ENCODE peak calls at places on chromosome 14, in four cellular contexts. I, K, J and N are unnamed samples.

GRCh38 chr14:51095854-51096823 is 1.2 kb upstream of the TRIM9 start:
- DNase-seq in K (peak), J (peak), I (no peak), N (peak)

GRCh38 chr14:63524537-63525155 is 18.5 kb downstream of the PPP2R5E start:
- DNase-seq in K (no peak), J (no peak), I (no peak), N (no peak)

GRCh38 chr14:69701269-69701668 is 65.7 kb upstream of the SRSF5 start:
- DNase-seq in J (no peak), I (no peak), K (no peak), N (no peak)

GRCh38 chr14:56709201-56709600 is 101.1 kb downstream of the OTX2 start:
- DNase-seq in I (no peak), J (no peak), K (no peak), N (no peak)

GRCh38 chr14:29905549-29905948 is 22.1 kb downstream of the PRKD1 start:
- DNase-seq in I (no peak), K (no peak), J (no peak), N (no peak)

GRCh38 chr14:85471744-85472143 is 58.2 kb upstream of the FLRT2 start:
- DNase-seq in I (no peak), K (no peak), J (peak), N (peak)

GRCh38 chr14:99774526-99775307 is 18.5 kb upstream of the EML1 start:
- DNase-seq in J (no peak), I (no peak), K (no peak), N (peak)

GRCh38 chr14:76546426-76547221 is 170.7 kb downstream of the ESRRB start:
- DNase-seq in K (no peak), I (peak), J (peak), N (no peak)

GRCh38 chr14:92308676-92309075 is 14.3 kb upstream of the SLC24A4 start:
- DNase-seq in I (no peak), J (no peak), K (no peak), N (no peak)

GRCh38 chr14:34873591-34874385 is 1.4 kb downstream of the BAZ1A start:
- DNase-seq in I (peak), J (peak), K (peak), N (peak)

GRCh38 chr14:102209224-102209966 is 69.7 kb downstream of the WDR20 start:
- DNase-seq in I (no peak), K (no peak), J (peak), N (peak)

GRCh38 chr14:65321370-65321875 is 91.1 kb upstream of the FUT8 start:
- DNase-seq in I (no peak), J (no peak), K (no peak), N (peak)

GRCh38 chr14:64191756-64192155 is 102.4 kb downstream of the ESR2 start:
- DNase-seq in I (no peak), J (peak), K (no peak), N (peak)

GRCh38 chr14:99095369-99095768 is 176.6 kb downstream of the BCL11B start:
- DNase-seq in K (no peak), I (no peak), J (no peak), N (no peak)

GRCh38 chr14:69924181-69924580 is 45.0 kb downstream of the SMOC1 start:
- DNase-seq in I (no peak), K (no peak), J (peak), N (no peak)

GRCh38 chr14:95047754-95048153 is 109.6 kb downstream of the DICER1 start:
- DNase-seq in K (no peak), J (no peak), I (no peak), N (no peak)

GRCh38 chr14:99534863-99535262 is 53.7 kb downstream of the CCNK start:
- DNase-seq in I (no peak), K (no peak), J (no peak), N (no peak)

GRCh38 chr14:40870252-40870651 is 736.4 kb upstream of the LRFN5 start:
- DNase-seq in K (no peak), I (no peak), J (no peak), N (no peak)

GRCh38 chr14:37721976-37722659 is 126.7 kb downstream of the TTC6 start:
- DNase-seq in I (no peak), K (no peak), J (peak), N (peak)

GRCh38 chr14:35557221-35557747 is 23.3 kb downstream of the INSM2 start:
- DNase-seq in J (no peak), K (no peak), I (no peak), N (no peak)

GRCh38 chr14:75295061-75295461 is 16.4 kb downstream of the FOS start:
- DNase-seq in I (no peak), J (peak), K (peak), N (peak)

GRCh38 chr14:20671597-20672283 is 12.6 kb upstream of the RNASE4 start:
- DNase-seq in K (no peak), J (no peak), I (no peak), N (no peak)

GRCh38 chr14:102183922-102184677 is 44.4 kb downstream of the WDR20 start:
- DNase-seq in I (no peak), K (no peak), J (no peak), N (no peak)

GRCh38 chr14:93744176-93744575 is 44.1 kb downstream of the PRIMA1 start:
- DNase-seq in I (no peak), J (no peak), K (no peak), N (no peak)

GRCh38 chr14:93744876-93745275 is 43.4 kb downstream of the PRIMA1 start:
- DNase-seq in K (no peak), I (no peak), J (no peak), N (no peak)

GRCh38 chr14:93742761-93743160 is 45.5 kb downstream of the PRIMA1 start:
- DNase-seq in J (no peak), K (no peak), I (no peak), N (no peak)

GRCh38 chr14:93743270-93744060 is 44.8 kb downstream of the PRIMA1 start:
- DNase-seq in J (no peak), K (no peak), I (no peak), N (no peak)

DNA sequence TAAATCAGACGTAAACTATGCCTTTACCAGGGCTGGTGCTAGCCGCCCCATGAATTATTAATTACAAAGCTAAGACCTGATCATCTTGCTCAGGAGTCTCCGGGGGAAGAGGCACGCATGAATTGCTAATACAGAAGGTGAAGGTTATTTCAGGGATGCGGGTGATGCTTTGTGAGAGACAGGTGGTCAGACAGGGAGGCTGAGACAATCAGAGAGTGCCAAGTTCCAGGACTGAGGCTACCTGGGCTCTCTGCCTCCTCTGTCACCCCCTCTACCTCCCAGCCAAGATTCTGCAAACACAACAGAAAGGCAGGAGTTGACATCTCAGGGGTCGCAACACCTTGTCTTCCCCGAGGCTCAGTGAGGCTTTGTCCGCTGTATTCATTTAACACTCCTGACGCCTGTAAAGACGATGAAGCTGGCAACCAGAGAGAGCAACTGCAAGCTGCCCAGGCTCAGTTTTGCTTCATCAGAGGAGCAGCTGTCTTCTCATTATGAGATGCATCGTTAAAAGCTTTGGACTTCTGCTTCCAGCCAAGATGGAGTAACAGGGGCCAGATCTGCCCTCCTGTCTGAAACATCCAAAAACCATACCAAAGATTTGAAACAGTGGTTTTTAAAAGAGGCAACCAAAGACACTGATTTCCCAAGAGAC is 46.6 kb downstream of the PRIMA1 start:
- DNase-seq in I (no peak), K (no peak), J (no peak), N (no peak)
- H3K4me3 ChIP-seq in I (no peak), K (no peak), J (no peak), N (no peak)

GRCh38 chr14:87067061-87067460 is 925.9 kb downstream of the GALC start:
- DNase-seq in J (no peak), I (no peak), K (no peak), N (no peak)

GRCh38 chr14:87067597-87067996 is 925.4 kb downstream of the GALC start:
- DNase-seq in J (no peak), I (no peak), K (no peak), N (no peak)

GRCh38 chr14:87065366-87065765 is 927.6 kb downstream of the GALC start:
- DNase-seq in K (no peak), J (no peak), I (no peak), N (no peak)

GRCh38 chr14:87063181-87063580 is 929.8 kb downstream of the GALC start:
- DNase-seq in J (no peak), I (no peak), K (no peak), N (no peak)

DNA sequence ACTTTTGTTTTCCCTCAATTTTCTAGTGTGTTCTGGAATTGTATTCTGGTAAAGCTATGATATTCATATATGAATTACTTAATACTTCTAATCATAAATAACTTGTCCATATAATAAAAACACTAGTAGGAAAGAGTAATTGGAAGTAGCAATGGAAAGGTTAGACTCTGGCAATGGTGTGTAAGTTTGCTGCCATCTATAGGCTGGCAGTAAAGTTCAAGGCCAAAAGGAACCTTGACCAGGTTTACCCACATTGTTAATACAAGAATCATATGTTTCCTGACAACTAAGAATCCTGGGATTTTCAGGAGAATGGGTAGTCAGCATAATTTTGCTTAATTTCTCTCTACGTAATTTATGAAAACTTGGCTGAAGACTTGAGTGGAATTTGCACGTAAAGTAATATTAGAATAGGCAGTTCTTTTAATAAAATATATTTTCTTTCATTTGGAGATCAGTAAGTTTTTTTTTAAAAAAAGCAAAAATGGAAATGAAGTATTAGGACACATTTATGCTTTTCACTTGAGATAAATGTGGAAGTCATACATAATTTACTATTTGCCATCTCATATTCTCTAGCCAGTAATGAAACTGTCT is 926.7 kb downstream of the GALC start:
- DNase-seq in J (peak), I (no peak), K (no peak), N (peak)
- TF ChIP-seq CTCF in J (peak), I (no peak), K (no peak), N (peak)

DNA sequence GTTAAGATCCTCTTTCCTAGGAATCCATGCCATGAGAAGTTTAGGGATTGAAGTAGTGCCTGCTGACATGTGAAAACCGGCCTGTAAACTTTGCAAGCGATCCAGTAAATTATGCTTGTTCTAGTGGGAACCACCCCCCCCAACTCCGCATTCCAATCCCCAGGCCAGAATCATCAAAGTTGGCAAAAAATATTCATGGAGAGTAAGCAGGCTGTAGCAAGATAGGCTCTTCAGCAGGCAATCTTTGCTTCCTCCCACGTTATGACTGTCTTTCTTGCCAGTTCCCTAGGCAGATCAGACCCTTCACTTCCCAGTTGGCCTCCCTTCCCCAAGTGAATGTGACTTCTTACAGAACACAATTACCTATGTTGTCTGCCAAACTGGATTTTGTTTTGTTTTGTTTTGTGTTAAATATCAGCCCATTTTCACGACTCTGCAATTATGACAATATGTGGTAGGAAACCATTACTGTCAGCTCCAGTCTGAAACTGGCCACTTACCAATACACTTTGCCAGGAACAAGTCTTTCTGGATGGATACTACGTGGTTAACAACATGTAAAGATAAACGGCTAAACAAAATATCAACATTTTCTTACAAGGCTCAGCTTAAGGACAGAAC is 1.1 kb upstream of the PTGER2 start:
- DNase-seq in I (no peak), J (peak), K (no peak), N (no peak)
- H3K4me3 ChIP-seq in I (no peak), J (peak), K (no peak), N (peak)

GRCh38 chr14:54565236-54566151 is 1.4 kb upstream of the SAMD4A start:
- DNase-seq in I (peak), J (peak), K (peak), N (peak)
- TF ChIP-seq CTCF in I (peak), J (no peak), K (no peak), N (no peak)

DNA sequence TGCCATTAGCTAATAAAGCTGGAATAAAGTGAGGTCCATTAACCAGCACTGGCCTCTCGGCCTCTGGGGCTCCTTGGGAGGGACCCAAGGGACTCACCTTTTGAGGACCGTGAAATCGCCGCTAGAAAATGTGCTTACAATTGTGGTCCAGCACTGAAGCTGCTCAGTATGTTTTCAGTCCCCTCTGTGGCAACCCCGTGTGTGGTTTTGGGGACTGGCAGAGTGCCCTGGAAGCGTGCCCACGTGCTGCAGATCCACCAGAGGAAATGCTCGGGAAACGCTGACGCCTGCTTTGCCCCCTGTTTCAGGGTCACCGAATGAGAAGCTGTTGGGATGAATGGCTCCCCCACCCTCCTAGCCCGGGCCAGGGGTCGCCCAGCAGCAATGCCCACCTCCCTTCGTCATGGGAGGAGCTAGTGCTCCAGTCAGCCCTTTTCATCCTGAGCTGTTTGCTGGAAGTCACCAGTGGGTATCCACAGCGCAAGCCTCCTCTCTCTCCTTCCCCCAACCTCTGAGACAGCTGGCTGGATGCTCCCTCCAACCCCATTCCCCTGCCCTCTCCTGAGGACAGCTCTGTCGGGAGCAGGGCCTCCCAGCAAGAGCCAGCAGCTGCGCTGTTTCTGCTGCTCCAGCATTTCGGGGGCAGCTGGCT is 33.1 kb upstream of the PPP1R13B start:
- DNase-seq in I (no peak), K (peak), J (peak), N (peak)
- H3K4me3 ChIP-seq in I (peak), K (no peak), J (peak), N (peak)

DNA sequence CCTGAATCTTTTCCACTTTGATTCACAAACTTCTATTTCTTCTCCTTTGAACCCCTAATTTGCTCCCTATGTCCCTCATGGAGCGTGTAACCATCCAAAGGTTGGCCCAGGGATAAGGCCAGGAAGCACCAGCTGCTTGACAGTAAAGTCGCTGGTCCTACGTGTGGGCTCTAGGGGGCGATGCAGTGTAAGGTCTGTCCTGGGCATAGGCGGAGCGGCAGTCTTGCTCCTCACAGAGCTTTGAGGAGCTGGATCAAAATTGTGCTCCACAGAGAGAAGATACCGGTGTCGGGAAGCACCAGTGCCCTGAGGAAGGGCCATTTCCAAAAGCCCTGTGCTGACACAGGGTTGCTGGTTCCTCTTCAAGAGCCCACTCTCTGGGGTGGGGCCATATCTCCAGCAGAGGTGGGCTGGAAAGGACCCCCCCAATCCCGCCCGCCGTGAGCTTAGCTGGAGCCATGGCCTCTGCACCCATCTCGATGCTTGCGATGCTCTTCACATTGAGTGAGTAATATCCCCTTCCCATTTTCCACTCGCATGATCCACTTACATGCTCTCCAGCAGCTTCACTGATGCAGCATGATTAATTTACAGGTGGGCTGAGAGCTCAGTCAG is 49.9 kb upstream of the OR4E1 start:
- DNase-seq in I (peak), J (peak), K (no peak), N (no peak)
- TF ChIP-seq CTCF in I (peak), J (peak), K (no peak), N (no peak)

GRCh38 chr14:104752735-104753527 is at the start of gene SIVA1:
- DNase-seq in K (peak), J (peak), I (peak), N (peak)

GRCh38 chr14:104753528-104754212 is 723 bp downstream of the SIVA1 start:
- DNase-seq in J (no peak), I (no peak), K (no peak), N (peak)

GRCh38 chr14:104751539-104752337 is 1.2 kb upstream of the SIVA1 start:
- DNase-seq in J (no peak), K (no peak), I (no peak), N (no peak)

GRCh38 chr14:104750658-104751057 is 2.3 kb upstream of the SIVA1 start:
- DNase-seq in K (no peak), J (no peak), I (no peak), N (no peak)

GRCh38 chr14:104752338-104752734 is 611 bp upstream of the SIVA1 start:
- DNase-seq in J (no peak), I (no peak), K (no peak), N (no peak)
- H3K4me3 ChIP-seq in J (peak), I (peak), K (no peak), N (peak)

GRCh38 chr14:87013583-87013982 is 979.4 kb downstream of the GALC start:
- DNase-seq in J (peak), I (no peak), K (no peak), N (peak)
- TF ChIP-seq CTCF in J (no peak), I (no peak), K (no peak), N (no peak)